ENCODE peak calls at places on chromosomes 11 and 22, in six cellular contexts. L, E, A, R, J and Y are unnamed samples.
A peak's percentile ranks its signal among the peaks of the same experiment; 100 is the strongest.

GRCh38 chr11:119594639-119595249 is 134.3 kb downstream of the NECTIN1 start:
- DNase-seq in L (no peak), E (no peak), J (no peak), R (no peak), A (peak; percentile 23), Y (no peak)

GRCh38 chr22:19892249-19892879 is 37.7 kb upstream of the GNB1L start:
- DNase-seq in R (peak; percentile 40), E (peak; percentile 66), J (no peak), A (peak; percentile 76), L (no peak), Y (no peak)

GRCh38 chr22:50145741-50146439 is 24.6 kb upstream of the PANX2 start:
- DNase-seq in R (no peak), A (no peak), L (no peak), J (no peak), E (no peak), Y (no peak)

GRCh38 chr11:73387594-73388021 is 11.4 kb downstream of the RELT start:
- DNase-seq in R (no peak), A (no peak), J (no peak), E (no peak), L (no peak), Y (no peak)

GRCh38 chr22:29029202-29030000 is 32.2 kb downstream of the C22orf31 start:
- DNase-seq in L (no peak), E (no peak), R (no peak), A (no peak), J (no peak), Y (no peak)

GRCh38 chr11:116791002-116791812 is 472 bp downstream of the APOA5 start:
- DNase-seq in J (peak; percentile 32), A (peak; percentile 73), R (peak; percentile 70), L (peak; percentile 86), E (peak; percentile 71), Y (peak; percentile 92)

GRCh38 chr11:3381794-3382193 is 2.8 kb upstream of the ZNF195 start:
- DNase-seq in L (no peak), A (no peak), R (no peak), E (no peak), J (no peak), Y (no peak)

GRCh38 chr11:17845431-17845881 is 110.9 kb downstream of the KCNC1 start:
- DNase-seq in R (no peak), L (no peak), A (no peak), J (no peak), E (no peak), Y (no peak)

GRCh38 chr11:63508009-63508408 is 2.1 kb downstream of the LGALS12 start:
- DNase-seq in J (no peak), E (peak; percentile 41), R (no peak), L (peak; percentile 30), A (peak; percentile 64), Y (no peak)

GRCh38 chr11:112206071-112206470 is 20.2 kb upstream of the PTS start:
- DNase-seq in R (no peak), E (no peak), A (no peak), J (no peak), L (no peak), Y (no peak)

GRCh38 chr11:126277322-126277721 is 5.6 kb upstream of the TIRAP start:
- DNase-seq in L (no peak), J (no peak), R (no peak), E (no peak), A (no peak), Y (no peak)

GRCh38 chr22:42437488-42438292 is 5.5 kb upstream of the NFAM1 start:
- DNase-seq in L (peak; percentile 79), E (peak; percentile 86), J (no peak), A (peak; percentile 41), R (peak; percentile 82), Y (peak; percentile 95)

GRCh38 chr11:26947379-26947844 is 46.5 kb upstream of the FIBIN start:
- DNase-seq in J (peak; percentile 14), R (no peak), A (no peak), L (no peak), E (no peak), Y (no peak)

GRCh38 chr22:47996446-47996857 is 1234.0 kb downstream of the TBC1D22A start:
- DNase-seq in L (no peak), E (peak; percentile 95), J (no peak), A (no peak), R (no peak), Y (no peak)

GRCh38 chr22:48234011-48234410 is 1471.6 kb downstream of the TBC1D22A start:
- DNase-seq in R (no peak), E (no peak), L (no peak), A (no peak), J (no peak), Y (no peak)

GRCh38 chr11:36365937-36366336 is 69.8 kb downstream of the PRR5L start:
- DNase-seq in E (no peak), L (no peak), A (no peak), J (no peak), R (no peak), Y (no peak)

GRCh38 chr11:98307827-98308491 is 712.8 kb upstream of the CNTN5 start:
- DNase-seq in E (no peak), L (no peak), A (no peak), J (no peak), R (no peak), Y (no peak)

GRCh38 chr11:79340535-79340934 is 100.3 kb downstream of the TENM4 start:
- DNase-seq in R (no peak), A (no peak), J (no peak), L (no peak), E (no peak), Y (no peak)

GRCh38 chr22:43998865-43999264 is 25.2 kb upstream of the PARVB start:
- DNase-seq in J (no peak), E (no peak), L (no peak), R (no peak), A (no peak), Y (no peak)

GRCh38 chr11:8693010-8693551 is 10.5 kb downstream of the RPL27A start:
- DNase-seq in L (no peak), E (no peak), A (no peak), J (no peak), R (no peak), Y (no peak)

GRCh38 chr11:12474871-12475270 is 97.5 kb downstream of the PARVA start:
- DNase-seq in A (no peak), J (no peak), L (no peak), E (no peak), R (no peak), Y (no peak)

GRCh38 chr22:28950567-28951411 is 67.4 kb downstream of the ZNRF3 start:
- DNase-seq in L (no peak), E (no peak), A (no peak), J (no peak), R (no peak), Y (no peak)

GRCh38 chr11:105046898-105047579 is 1.9 kb upstream of the CARD16 start:
- DNase-seq in L (no peak), A (peak; percentile 92), R (no peak), J (no peak), E (no peak), Y (no peak)

GRCh38 chr11:102577182-102577581 is 46.6 kb upstream of the MMP7 start:
- DNase-seq in A (no peak), E (no peak), R (no peak), L (no peak), J (no peak), Y (no peak)

GRCh38 chr11:42054351-42054750 is 594.9 kb upstream of the LRRC4C start:
- DNase-seq in A (no peak), J (no peak), L (no peak), E (no peak), R (no peak), Y (no peak)

GRCh38 chr22:29907753-29908515 is 25.0 kb downstream of the MTMR3 start:
- DNase-seq in L (peak; percentile 72), J (peak; percentile 36), R (no peak), A (peak; percentile 75), E (no peak), Y (no peak)

GRCh38 chr22:44360686-44361381 is 48.1 kb upstream of the SHISAL1 start:
- DNase-seq in A (no peak), J (peak; percentile 53), L (peak; percentile 59), E (no peak), R (no peak), Y (peak; percentile 64)

GRCh38 chr11:68010058-68011041 is at the start of gene ALDH3B1:
- DNase-seq in J (peak; percentile 58), L (peak; percentile 90), E (peak; percentile 49), R (peak; percentile 62), A (peak; percentile 73), Y (peak; percentile 93)

GRCh38 chr11:68009391-68010000 is 631 bp upstream of the ALDH3B1 start:
- DNase-seq in L (no peak), R (peak; percentile 57), E (peak; percentile 68), A (no peak), J (no peak), Y (no peak)

GRCh38 chr11:68006606-68007166 is 2.8 kb upstream of the UNC93B1 start:
- DNase-seq in L (peak; percentile 4), J (no peak), A (no peak), E (no peak), R (no peak), Y (no peak)

GRCh38 chr11:68007498-68008380 is 2.4 kb upstream of the ALDH3B1 start:
- DNase-seq in L (no peak), A (no peak), J (no peak), R (no peak), E (no peak), Y (no peak)

GRCh38 chr11:68008381-68009337 is 1.5 kb upstream of the ALDH3B1 start:
- DNase-seq in E (peak; percentile 65), A (no peak), L (peak; percentile 21), J (no peak), R (peak; percentile 79), Y (peak; percentile 89)
- H3K4me3 ChIP-seq in E (peak overlapping the region; percentile 18), A (no peak overlapping the region), L (no peak overlapping the region), J (no peak overlapping the region), R (peak overlapping the region; percentile 38), Y (no peak overlapping the region)

GRCh38 chr22:24049211-24049610 is 38.1 kb downstream of the CABIN1 start:
- DNase-seq in L (peak; percentile 32), R (no peak), E (no peak), J (no peak), A (no peak), Y (no peak)
- H3K36me3 ChIP-seq in L (no peaks in the 10 kb centered on the region), R (peaks cover 75% of the 10 kb centered on the region), E (peaks cover 61% of the 10 kb centered on the region), J (peaks cover 19% of the 10 kb centered on the region), A (peaks cover 89% of the 10 kb centered on the region), Y (peaks cover 94% of the 10 kb centered on the region)

GRCh38 chr11:61954106-61955030 is 4.2 kb downstream of the BEST1 start:
- DNase-seq in E (no peak), A (no peak), R (no peak), L (no peak), J (no peak), Y (no peak)
- TF ChIP-seq CTCF in E (no peak), A (peak; percentile 61), R (no peak), L (no peak), J (no peak), Y (no peak)

GRCh38 chr22:46027219-46028068 is 50.5 kb upstream of the WNT7B start:
- DNase-seq in J (no peak), R (no peak), A (peak; percentile 46), E (peak; percentile 22), L (peak; percentile 81), Y (peak; percentile 86)

GRCh38 chr22:46025973-46026906 is 49.3 kb upstream of the WNT7B start:
- DNase-seq in L (no peak), R (no peak), J (no peak), A (no peak), E (no peak), Y (peak; percentile 63)

GRCh38 chr22:46025225-46025972 is 48.4 kb upstream of the WNT7B start:
- DNase-seq in R (no peak), A (no peak), L (no peak), J (no peak), E (no peak), Y (peak; percentile 23)

GRCh38 chr22:46028069-46028991 is 51.4 kb upstream of the WNT7B start:
- DNase-seq in R (no peak), J (no peak), A (no peak), E (no peak), L (no peak), Y (peak; percentile 55)

GRCh38 chr22:46026907-46027218 is 49.9 kb upstream of the WNT7B start:
- DNase-seq in R (no peak), L (no peak), J (no peak), A (no peak), E (no peak), Y (no peak)
- H3K4me3 ChIP-seq in R (peak overlapping the region; percentile 58), L (peak overlapping the region; percentile 54), J (peak overlapping the region; percentile 70), A (peak overlapping the region; percentile 41), E (peak overlapping the region; percentile 35), Y (no peak overlapping the region)